ENCODE peak calls at places on chromosome 2, in six cellular contexts. J is aorta, X is GM12878, N is IMR-90, Z is neural progenitor cell, V is fibroblast of lung. U is an unnamed sample. For H3K36me3, the result is how much of the 10 kb centered on the place peaks cover.

GRCh38 chr2:86038291-86039081 is 67.2 kb downstream of the POLR1A start:
- DNase-seq in J (peak), V (peak), N (no peak), Z (no peak), X (no peak), U (peak)

GRCh38 chr2:165627463-165627862 is 158.0 kb downstream of the CSRNP3 start:
- DNase-seq in N (peak), X (no peak), J (no peak), Z (no peak), V (peak), U (no peak)

GRCh38 chr2:106851475-106851874 is 34.5 kb downstream of the ST6GAL2 start:
- DNase-seq in V (no peak), N (no peak), Z (no peak), J (no peak), X (no peak), U (no peak)

GRCh38 chr2:236748385-236748784 is 178.8 kb downstream of the ACKR3 start:
- DNase-seq in V (no peak), X (no peak), N (no peak), Z (no peak), J (no peak), U (no peak)

GRCh38 chr2:202378001-202378400 is 1.9 kb downstream of the BMPR2 start:
- DNase-seq in Z (no peak), X (no peak), N (no peak), V (no peak), J (no peak), U (peak)

GRCh38 chr2:8004250-8004681 is 677.6 kb upstream of the ID2 start:
- DNase-seq in X (no peak), N (peak), Z (no peak), V (peak), J (no peak), U (peak)

GRCh38 chr2:142130111-142131015 is 453 bp downstream of the LRP1B start:
- DNase-seq in V (peak), Z (peak), X (no peak), N (peak), J (peak), U (peak)

GRCh38 chr2:219272995-219273394 is 6.2 kb upstream of the DNAJB2 start:
- DNase-seq in J (no peak), Z (no peak), N (no peak), V (no peak), X (no peak), U (peak)

GRCh38 chr2:30201990-30202389 is 29.3 kb upstream of the LBH start:
- DNase-seq in Z (no peak), V (peak), N (peak), J (no peak), X (no peak), U (no peak)

GRCh38 chr2:86223098-86223681 is 23.9 kb downstream of the MRPL35 start:
- DNase-seq in X (no peak), V (peak), N (peak), J (peak), Z (no peak), U (no peak)

GRCh38 chr2:128379021-128380005 is 60.6 kb upstream of the HS6ST1 start:
- DNase-seq in V (peak), J (no peak), X (no peak), N (peak), Z (peak), U (peak)

GRCh38 chr2:99863914-99864273 is 278.5 kb downstream of the AFF3 start:
- DNase-seq in X (no peak), J (no peak), V (peak), Z (no peak), N (peak), U (no peak)

GRCh38 chr2:174690026-174690425 is 74.2 kb downstream of the CHRNA1 start:
- DNase-seq in J (no peak), X (no peak), N (no peak), Z (no peak), V (no peak), U (no peak)

GRCh38 chr2:174693344-174693743 is 70.9 kb downstream of the CHRNA1 start:
- DNase-seq in J (no peak), Z (peak), N (no peak), X (no peak), V (no peak), U (no peak)

GRCh38 chr2:174694196-174694878 is 69.9 kb downstream of the CHRNA1 start:
- DNase-seq in V (no peak), J (no peak), X (no peak), N (no peak), Z (no peak), U (no peak)

GRCh38 chr2:174691203-174691779 is 73.0 kb downstream of the CHRNA1 start:
- DNase-seq in V (no peak), X (no peak), N (no peak), J (no peak), Z (no peak), U (no peak)

GRCh38 chr2:174692256-174692830 is 71.9 kb downstream of the CHRNA1 start:
- DNase-seq in J (no peak), Z (no peak), V (peak), N (peak), X (no peak), U (no peak)
- H3K27ac ChIP-seq in J (no peak), Z (no peak), V (no peak), N (no peak), X (no peak), U (no peak)

GRCh38 chr2:207734636-207735512 is 23.4 kb downstream of the CCNYL1 start:
- DNase-seq in V (no peak), N (no peak), Z (no peak), X (no peak), J (no peak), U (peak)
- H3K36me3 ChIP-seq in V (under half), N (under half), Z (under half), X (under half), J (under half), U (under half)

DNA sequence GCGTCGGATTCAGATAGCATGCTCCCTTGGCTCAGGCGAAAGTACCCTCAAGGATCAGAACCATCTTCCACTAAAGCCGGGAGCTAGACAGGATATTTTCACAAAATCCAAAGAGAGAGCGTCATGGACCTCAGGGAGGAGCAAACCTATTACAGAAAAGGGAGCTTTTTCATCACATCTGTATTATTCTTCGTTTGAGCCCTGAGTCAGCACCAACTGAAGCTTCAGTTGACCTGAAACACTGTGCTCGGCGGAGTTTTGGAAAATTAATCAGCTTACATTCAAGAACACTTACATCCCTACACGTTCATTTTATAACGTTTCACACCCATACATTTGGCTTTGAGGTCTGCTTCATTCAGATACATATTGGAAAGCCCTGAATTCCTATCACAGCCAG is 89.1 kb downstream of the CDC42EP3 start:
- DNase-seq in Z (no peak), N (no peak), V (peak), X (no peak), J (no peak), U (no peak)
- H3K27ac ChIP-seq in Z (no peak), N (no peak), V (no peak), X (no peak), J (no peak), U (no peak)

DNA sequence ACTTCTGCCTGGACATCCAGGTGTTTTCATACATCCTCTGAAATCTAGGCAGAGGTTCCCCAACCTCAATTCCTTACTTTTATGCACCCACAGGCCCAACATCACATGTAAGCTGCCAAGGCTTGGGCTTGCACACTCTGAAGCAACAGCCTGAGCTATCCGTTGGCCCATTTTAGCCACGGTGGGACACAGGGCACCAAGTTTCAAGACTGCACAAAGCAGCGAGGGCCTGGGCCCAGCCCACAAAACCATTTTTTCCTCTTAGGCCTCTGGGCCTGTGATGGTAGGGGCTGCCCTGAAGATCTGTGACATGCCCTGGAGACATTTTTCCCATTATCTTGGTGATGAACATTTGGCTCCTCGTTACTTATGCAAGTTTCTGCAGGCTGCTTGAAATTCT is 5.9 kb downstream of the C2orf69 start:
- DNase-seq in N (no peak), J (no peak), X (no peak), V (no peak), Z (no peak), U (no peak)
- H3K36me3 ChIP-seq in N (under half), J (under half), X (under half), V (under half), Z (half or more), U (under half)

U was measured in small intestine.